ENCODE peak calls at places on chromosome 12, in six cellular contexts. H, J, V, T, R and K are unnamed samples.

GRCh38 chr12:110222433-110222832 is 58.6 kb upstream of the ATP2A2 start:
- DNase-seq in H (no peak), J (no peak), V (no peak), T (no peak), R (no peak), K (no peak)

GRCh38 chr12:99498756-99499155 is 148.8 kb upstream of the GARIN6 start:
- DNase-seq in H (no peak), J (peak; percentile 88), V (no peak), T (no peak), R (no peak), K (no peak)

GRCh38 chr12:5796171-5797091 is 148.6 kb downstream of the ANO2 start:
- DNase-seq in H (no peak), J (peak; percentile 40), V (no peak), T (no peak), R (no peak), K (no peak)

GRCh38 chr12:53688134-53688533 is 12.3 kb upstream of the ATP5MC2 start:
- DNase-seq in H (no peak), J (no peak), V (no peak), T (no peak), R (no peak), K (no peak)

GRCh38 chr12:67669925-67670631 is 21.5 kb downstream of the DYRK2 start:
- DNase-seq in H (no peak), J (peak; percentile 82), V (no peak), T (no peak), R (peak; percentile 65), K (no peak)

GRCh38 chr12:19575307-19576243 is 136.3 kb downstream of the AEBP2 start:
- DNase-seq in H (no peak), J (peak; percentile 89), V (no peak), T (peak; percentile 18), R (peak; percentile 90), K (peak; percentile 15)

GRCh38 chr12:49925433-49926194 is 21.9 kb upstream of the FAIM2 start:
- DNase-seq in H (no peak), J (no peak), V (no peak), T (no peak), R (no peak), K (no peak)

GRCh38 chr12:75650989-75651695 is 139.7 kb upstream of the KRR1 start:
- DNase-seq in H (no peak), J (no peak), V (no peak), T (no peak), R (no peak), K (no peak)

GRCh38 chr12:52949413-52950331 is 754 bp downstream of the KRT18 start:
- DNase-seq in H (no peak), J (peak; percentile 96), V (no peak), T (peak; percentile 84), R (peak; percentile 94), K (peak; percentile 58)

GRCh38 chr12:7448099-7448498 is 4.1 kb upstream of the CD163L1 start:
- DNase-seq in H (no peak), J (no peak), V (no peak), T (no peak), R (no peak), K (no peak)

GRCh38 chr12:92995258-92995905 is 66.3 kb upstream of the EEA1 start:
- DNase-seq in H (no peak), J (no peak), V (no peak), T (no peak), R (no peak), K (no peak)

GRCh38 chr12:95212576-95212975 is 4.7 kb downstream of the FGD6 start:
- DNase-seq in H (no peak), J (peak; percentile 12), V (no peak), T (no peak), R (no peak), K (no peak)

GRCh38 chr12:55659486-55660385 is 23.0 kb downstream of the OR10P1 start:
- DNase-seq in H (no peak), J (peak; percentile 34), V (no peak), T (no peak), R (no peak), K (no peak)

GRCh38 chr12:39125580-39125979 is 220.2 kb upstream of the CPNE8 start:
- DNase-seq in H (no peak), J (no peak), V (no peak), T (no peak), R (no peak), K (no peak)

GRCh38 chr12:96208346-96208745 is 14.2 kb downstream of the ELK3 start:
- DNase-seq in H (no peak), J (peak; percentile 79), V (no peak), T (no peak), R (no peak), K (no peak)

GRCh38 chr12:38883629-38884134 is 21.7 kb downstream of the CPNE8 start:
- DNase-seq in H (no peak), J (no peak), V (no peak), T (no peak), R (no peak), K (no peak)

GRCh38 chr12:6946033-6946919 is 2.5 kb downstream of the C12orf57 start:
- DNase-seq in H (peak; percentile 73), J (no peak), V (no peak), T (peak; percentile 96), R (no peak), K (no peak)

GRCh38 chr12:12537421-12537820 is 25.2 kb downstream of the DUSP16 start:
- DNase-seq in H (no peak), J (no peak), V (no peak), T (no peak), R (no peak), K (no peak)

GRCh38 chr12:71216725-71217579 is 59.2 kb upstream of the TSPAN8 start:
- DNase-seq in H (no peak), J (peak; percentile 14), V (no peak), T (peak; percentile 55), R (no peak), K (no peak)

GRCh38 chr12:32069071-32069470 is 37.6 kb upstream of the BICD1 start:
- DNase-seq in H (no peak), J (no peak), V (no peak), T (no peak), R (no peak), K (no peak)

GRCh38 chr12:114982760-114983159 is 298.8 kb upstream of the TBX3 start:
- DNase-seq in H (no peak), J (no peak), V (no peak), T (no peak), R (no peak), K (no peak)